ENCODE peak calls at places on chromosomes 11 and 22, in six cellular contexts. One of them, this sample, is unnamed.

GRCh38 chr11:74366576-74366975 is 31.7 kb downstream of the PGM2L1 start:
- DNase-seq in IMR-90: peak
- DNase-seq in PC-3: no peak
- DNase-seq in neuronal stem cell: peak
- DNase-seq in DND-41: no peak
- DNase-seq in HCT116: no peak
- DNase-seq in this sample: no peak

GRCh38 chr11:67441731-67442401 is 1.4 kb downstream of the CORO1B start:
- DNase-seq in IMR-90: no peak
- DNase-seq in PC-3: no peak
- DNase-seq in neuronal stem cell: no peak
- DNase-seq in DND-41: peak
- DNase-seq in HCT116: no peak
- DNase-seq in this sample: no peak

GRCh38 chr11:44627911-44628729 is 62.7 kb downstream of the CD82 start:
- DNase-seq in IMR-90: peak
- DNase-seq in PC-3: no peak
- DNase-seq in neuronal stem cell: no peak
- DNase-seq in DND-41: no peak
- DNase-seq in HCT116: no peak
- DNase-seq in this sample: no peak

GRCh38 chr22:23536821-23537345 is 43.2 kb downstream of the IGLL1 start:
- DNase-seq in IMR-90: no peak
- DNase-seq in PC-3: no peak
- DNase-seq in neuronal stem cell: no peak
- DNase-seq in DND-41: no peak
- DNase-seq in HCT116: no peak
- DNase-seq in this sample: no peak

GRCh38 chr11:117809236-117810055 is 12.4 kb upstream of the DSCAML1 start:
- DNase-seq in IMR-90: peak
- DNase-seq in PC-3: peak
- DNase-seq in neuronal stem cell: peak
- DNase-seq in DND-41: no peak
- DNase-seq in HCT116: peak
- DNase-seq in this sample: no peak

GRCh38 chr11:107929611-107930200 is 1.5 kb downstream of the RAB39A start:
- DNase-seq in IMR-90: no peak
- DNase-seq in PC-3: no peak
- DNase-seq in neuronal stem cell: no peak
- DNase-seq in DND-41: no peak
- DNase-seq in HCT116: no peak
- DNase-seq in this sample: no peak

GRCh38 chr11:110715541-110715940 is 3.3 kb upstream of the ARHGAP20 start:
- DNase-seq in IMR-90: peak
- DNase-seq in PC-3: no peak
- DNase-seq in neuronal stem cell: no peak
- DNase-seq in DND-41: no peak
- DNase-seq in HCT116: no peak
- DNase-seq in this sample: no peak

GRCh38 chr11:75465701-75466531 is 32.9 kb upstream of the KLHL35 start:
- DNase-seq in IMR-90: peak
- DNase-seq in PC-3: no peak
- DNase-seq in neuronal stem cell: no peak
- DNase-seq in DND-41: no peak
- DNase-seq in HCT116: no peak
- DNase-seq in this sample: no peak

GRCh38 chr11:31810779-31811647 is at the start of gene PAX6:
- DNase-seq in IMR-90: peak
- DNase-seq in PC-3: peak
- DNase-seq in neuronal stem cell: peak
- DNase-seq in DND-41: no peak
- DNase-seq in HCT116: peak
- DNase-seq in this sample: peak

GRCh38 chr11:66476841-66477251 is 3.4 kb upstream of the DPP3 start:
- DNase-seq in IMR-90: no peak
- DNase-seq in PC-3: no peak
- DNase-seq in neuronal stem cell: no peak
- DNase-seq in DND-41: no peak
- DNase-seq in HCT116: no peak
- DNase-seq in this sample: no peak

GRCh38 chr11:43988040-43988793 is 45.8 kb downstream of the C11orf96 start:
- DNase-seq in IMR-90: peak
- DNase-seq in PC-3: peak
- DNase-seq in neuronal stem cell: no peak
- DNase-seq in DND-41: no peak
- DNase-seq in HCT116: no peak
- DNase-seq in this sample: no peak

GRCh38 chr22:17774206-17774927 is at the start of gene BID:
- DNase-seq in IMR-90: peak
- DNase-seq in PC-3: peak
- DNase-seq in neuronal stem cell: no peak
- DNase-seq in DND-41: peak
- DNase-seq in HCT116: no peak
- DNase-seq in this sample: no peak

GRCh38 chr11:134674974-134675373 is 262.9 kb upstream of the B3GAT1 start:
- DNase-seq in IMR-90: no peak
- DNase-seq in PC-3: no peak
- DNase-seq in neuronal stem cell: no peak
- DNase-seq in DND-41: no peak
- DNase-seq in HCT116: no peak
- DNase-seq in this sample: no peak

GRCh38 chr22:40040927-40041326 is 46.2 kb downstream of the FAM83F start:
- DNase-seq in IMR-90: no peak
- DNase-seq in PC-3: peak
- DNase-seq in neuronal stem cell: no peak
- DNase-seq in DND-41: no peak
- DNase-seq in HCT116: no peak
- DNase-seq in this sample: no peak

GRCh38 chr11:118436639-118437045 is 350 bp downstream of the KMT2A start:
- DNase-seq in IMR-90: peak
- DNase-seq in PC-3: peak
- DNase-seq in neuronal stem cell: peak
- DNase-seq in DND-41: no peak
- DNase-seq in HCT116: no peak
- DNase-seq in this sample: no peak

GRCh38 chr22:37560682-37561208 is 465 bp downstream of the CDC42EP1 start:
- DNase-seq in IMR-90: peak
- DNase-seq in PC-3: peak
- DNase-seq in neuronal stem cell: no peak
- DNase-seq in DND-41: no peak
- DNase-seq in HCT116: no peak
- DNase-seq in this sample: no peak

GRCh38 chr22:31046591-31047226 is 34.4 kb upstream of the SMTN start:
- DNase-seq in IMR-90: peak
- DNase-seq in PC-3: no peak
- DNase-seq in neuronal stem cell: no peak
- DNase-seq in DND-41: no peak
- DNase-seq in HCT116: no peak
- DNase-seq in this sample: no peak

GRCh38 chr11:2305140-2305861 is 3.5 kb downstream of the TSPAN32 start:
- DNase-seq in IMR-90: peak
- DNase-seq in PC-3: peak
- DNase-seq in neuronal stem cell: peak
- DNase-seq in DND-41: peak
- DNase-seq in HCT116: no peak
- DNase-seq in this sample: no peak

GRCh38 chr22:24594569-24595120 is 1.8 kb upstream of the LRRC75B start:
- DNase-seq in IMR-90: no peak
- DNase-seq in PC-3: no peak
- DNase-seq in neuronal stem cell: no peak
- DNase-seq in DND-41: no peak
- DNase-seq in HCT116: no peak
- DNase-seq in this sample: no peak

GRCh38 chr11:77619576-77620198 is 17.9 kb downstream of the CLNS1A start:
- DNase-seq in IMR-90: peak
- DNase-seq in PC-3: peak
- DNase-seq in neuronal stem cell: peak
- DNase-seq in DND-41: no peak
- DNase-seq in HCT116: peak
- DNase-seq in this sample: no peak

GRCh38 chr11:12868315-12869073 is 140.6 kb upstream of the RASSF10 start:
- DNase-seq in IMR-90: peak
- DNase-seq in PC-3: peak
- DNase-seq in neuronal stem cell: no peak
- DNase-seq in DND-41: no peak
- DNase-seq in HCT116: no peak
- DNase-seq in this sample: no peak

GRCh38 chr22:19873960-19874306 is 19.3 kb upstream of the GNB1L start:
- DNase-seq in IMR-90: no peak
- DNase-seq in PC-3: no peak
- DNase-seq in neuronal stem cell: no peak
- DNase-seq in DND-41: no peak
- DNase-seq in HCT116: no peak
- DNase-seq in this sample: no peak

GRCh38 chr11:69707156-69707555 is 3.3 kb upstream of the FGF19 start:
- DNase-seq in IMR-90: no peak
- DNase-seq in PC-3: no peak
- DNase-seq in neuronal stem cell: no peak
- DNase-seq in DND-41: no peak
- DNase-seq in HCT116: no peak
- DNase-seq in this sample: peak

GRCh38 chr11:289706-290620 is 1.0 kb downstream of the PGGHG start:
- DNase-seq in IMR-90: no peak
- DNase-seq in PC-3: no peak
- DNase-seq in neuronal stem cell: no peak
- DNase-seq in DND-41: peak
- DNase-seq in HCT116: no peak
- DNase-seq in this sample: no peak
- H3K4me3 ChIP-seq in IMR-90: peak
- H3K4me3 ChIP-seq in PC-3: no peak
- H3K4me3 ChIP-seq in neuronal stem cell: peak
- H3K4me3 ChIP-seq in DND-41: peak
- H3K4me3 ChIP-seq in HCT116: peak
- H3K4me3 ChIP-seq in this sample: no peak

DNA sequence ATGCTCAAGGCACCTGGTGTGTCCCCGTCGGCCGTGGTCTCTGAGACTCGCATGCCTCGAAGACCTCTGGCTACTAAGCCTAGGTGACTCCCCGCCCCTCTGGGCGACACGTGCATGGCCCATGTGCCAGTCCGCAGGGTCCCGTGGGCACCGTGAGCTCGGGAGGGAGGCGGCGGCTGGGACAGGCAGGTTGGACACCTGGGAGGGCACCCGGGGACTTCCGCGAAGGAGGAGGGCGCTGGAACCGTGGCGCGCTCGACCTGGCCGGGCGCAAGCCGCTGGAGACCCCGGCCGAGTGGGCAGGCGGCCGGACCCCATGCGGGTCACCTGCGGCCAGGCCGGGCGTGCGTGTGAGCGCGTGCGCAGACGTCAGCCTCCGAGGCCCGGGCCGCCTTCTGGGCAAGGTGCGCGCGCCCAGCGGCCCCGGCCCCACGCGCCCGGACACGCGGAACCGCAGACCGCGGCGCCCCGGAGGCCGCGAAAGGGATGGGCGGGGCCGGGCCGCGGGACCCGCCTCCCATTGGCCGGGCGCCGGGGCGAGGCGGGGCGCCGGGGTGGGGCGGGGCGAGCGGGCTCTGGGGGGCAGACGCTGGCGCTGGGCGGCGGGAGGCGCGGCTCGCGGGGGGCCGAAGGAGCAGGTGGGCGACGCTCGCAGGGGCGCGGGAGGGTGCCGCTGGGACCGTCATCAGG is 576 bp upstream of the RASD2 start:
- DNase-seq in IMR-90: peak
- DNase-seq in PC-3: peak
- DNase-seq in neuronal stem cell: peak
- DNase-seq in DND-41: peak
- DNase-seq in HCT116: no peak
- DNase-seq in this sample: no peak
- H2AFZ ChIP-seq in IMR-90: peak
- H2AFZ ChIP-seq in PC-3: peak
- H2AFZ ChIP-seq in neuronal stem cell: peak
- H2AFZ ChIP-seq in DND-41: peak
- H2AFZ ChIP-seq in HCT116: peak
- H2AFZ ChIP-seq in this sample: peak

GRCh38 chr22:44179989-44180705 is 578 bp upstream of the PARVG start:
- DNase-seq in IMR-90: no peak
- DNase-seq in PC-3: no peak
- DNase-seq in neuronal stem cell: no peak
- DNase-seq in DND-41: no peak
- DNase-seq in HCT116: no peak
- DNase-seq in this sample: no peak

GRCh38 chr22:44181912-44182590 is 1.3 kb downstream of the PARVG start:
- DNase-seq in IMR-90: no peak
- DNase-seq in PC-3: no peak
- DNase-seq in neuronal stem cell: no peak
- DNase-seq in DND-41: no peak
- DNase-seq in HCT116: no peak
- DNase-seq in this sample: no peak

GRCh38 chr22:44180706-44181032 is at the start of gene PARVG:
- DNase-seq in IMR-90: no peak
- DNase-seq in PC-3: peak
- DNase-seq in neuronal stem cell: no peak
- DNase-seq in DND-41: no peak
- DNase-seq in HCT116: no peak
- DNase-seq in this sample: no peak

GRCh38 chr22:44182591-44183588 is 2.2 kb downstream of the PARVG start:
- DNase-seq in IMR-90: no peak
- DNase-seq in PC-3: no peak
- DNase-seq in neuronal stem cell: no peak
- DNase-seq in DND-41: peak
- DNase-seq in HCT116: no peak
- DNase-seq in this sample: no peak

DNA sequence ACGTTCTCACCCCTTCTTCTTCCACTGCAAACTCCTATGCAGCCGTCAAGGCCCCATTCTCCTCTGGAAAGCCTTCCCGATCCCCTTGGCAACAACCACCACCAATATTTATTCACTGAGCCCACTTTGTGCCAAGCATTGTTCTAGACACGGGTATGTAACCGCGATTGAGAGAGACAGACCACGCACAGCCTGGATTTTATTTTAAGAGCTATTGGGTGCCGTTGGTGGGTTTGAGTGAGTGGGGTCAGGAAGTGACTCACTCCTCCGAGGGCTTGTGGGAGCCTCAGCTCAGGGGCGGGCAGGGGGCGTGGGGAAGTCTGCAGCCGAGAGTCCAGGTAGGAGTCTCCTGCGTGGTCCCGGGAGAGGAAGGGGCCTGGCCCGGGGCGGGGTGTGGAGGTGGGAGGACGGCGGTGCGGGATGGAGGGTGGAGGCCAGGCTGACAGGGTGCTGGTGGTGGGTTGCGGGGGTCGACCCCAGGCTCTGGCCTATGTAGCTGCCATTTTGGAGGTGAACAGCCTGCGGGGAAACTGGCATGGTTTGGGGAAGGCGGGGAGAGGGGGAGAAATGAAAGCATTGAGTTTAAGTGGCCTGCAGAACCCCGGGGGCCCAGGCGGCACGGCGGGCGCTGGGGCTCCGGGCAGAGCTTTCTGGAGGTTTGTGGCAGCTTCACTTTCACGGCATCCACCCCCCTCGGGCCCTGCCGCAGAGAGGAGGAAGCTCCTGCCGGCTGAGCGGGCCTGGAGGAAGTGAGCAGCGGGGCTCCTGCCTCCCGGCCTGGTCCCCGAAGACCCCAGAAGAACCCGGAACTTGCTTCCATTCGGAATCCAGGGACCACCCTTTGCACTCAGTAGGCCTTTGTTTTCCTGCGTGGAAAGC is 547 bp downstream of the PARVG start:
- DNase-seq in IMR-90: no peak
- DNase-seq in PC-3: peak
- DNase-seq in neuronal stem cell: no peak
- DNase-seq in DND-41: peak
- DNase-seq in HCT116: no peak
- DNase-seq in this sample: no peak
- H3K4me3 ChIP-seq in IMR-90: no peak
- H3K4me3 ChIP-seq in PC-3: no peak
- H3K4me3 ChIP-seq in neuronal stem cell: no peak
- H3K4me3 ChIP-seq in DND-41: peak
- H3K4me3 ChIP-seq in HCT116: no peak
- H3K4me3 ChIP-seq in this sample: no peak

GRCh38 chr11:65121865-65122696 is at the start of the genes FAU and MRPL49:
- DNase-seq in IMR-90: peak
- DNase-seq in PC-3: peak
- DNase-seq in neuronal stem cell: peak
- DNase-seq in DND-41: peak
- DNase-seq in HCT116: peak
- DNase-seq in this sample: peak
- H2AFZ ChIP-seq in IMR-90: peak
- H2AFZ ChIP-seq in PC-3: peak
- H2AFZ ChIP-seq in neuronal stem cell: peak
- H2AFZ ChIP-seq in DND-41: peak
- H2AFZ ChIP-seq in HCT116: no peak
- H2AFZ ChIP-seq in this sample: peak